ENCODE peak calls at places on chromosomes 3 and 15, in six cellular contexts. One of them, this sample, is unnamed.

GRCh38 chr3:126883241-126883640 is 99.7 kb upstream of the PLXNA1 start:
- DNase-seq in fibroblast of lung: peak; percentile 29
- DNase-seq in tibial artery: no peak
- DNase-seq in fibroblast of pulmonary artery: peak; percentile 50
- DNase-seq in astrocyte of the spinal cord: no peak
- DNase-seq in CD8-positive, alpha-beta T cell: no peak
- DNase-seq in this sample: peak; percentile 39

GRCh38 chr15:55823191-55823670 is 80.3 kb upstream of the PRTG start:
- DNase-seq in fibroblast of lung: peak; percentile 95
- DNase-seq in tibial artery: no peak
- DNase-seq in fibroblast of pulmonary artery: peak; percentile 81
- DNase-seq in astrocyte of the spinal cord: peak; percentile 90
- DNase-seq in CD8-positive, alpha-beta T cell: no peak
- DNase-seq in this sample: peak; percentile 93

GRCh38 chr3:146390006-146390772 is 79.2 kb downstream of the PLSCR2 start:
- DNase-seq in fibroblast of lung: peak; percentile 66
- DNase-seq in tibial artery: no peak
- DNase-seq in fibroblast of pulmonary artery: peak; percentile 56
- DNase-seq in astrocyte of the spinal cord: peak; percentile 12
- DNase-seq in CD8-positive, alpha-beta T cell: no peak
- DNase-seq in this sample: peak; percentile 73

GRCh38 chr3:135231646-135232625 is 436.9 kb downstream of the EPHB1 start:
- DNase-seq in fibroblast of lung: no peak
- DNase-seq in tibial artery: no peak
- DNase-seq in fibroblast of pulmonary artery: no peak
- DNase-seq in astrocyte of the spinal cord: no peak
- DNase-seq in CD8-positive, alpha-beta T cell: no peak
- DNase-seq in this sample: no peak

GRCh38 chr15:38564557-38565286 is at the start of gene RASGRP1:
- DNase-seq in fibroblast of lung: peak; percentile 61
- DNase-seq in tibial artery: peak; percentile 65
- DNase-seq in fibroblast of pulmonary artery: peak; percentile 36
- DNase-seq in astrocyte of the spinal cord: peak; percentile 41
- DNase-seq in CD8-positive, alpha-beta T cell: peak; percentile 72
- DNase-seq in this sample: peak; percentile 10

GRCh38 chr3:44661189-44661588 is 12.7 kb downstream of the ZNF35 start:
- DNase-seq in fibroblast of lung: no peak
- DNase-seq in tibial artery: no peak
- DNase-seq in fibroblast of pulmonary artery: no peak
- DNase-seq in astrocyte of the spinal cord: no peak
- DNase-seq in CD8-positive, alpha-beta T cell: no peak
- DNase-seq in this sample: no peak

GRCh38 chr3:191236635-191237034 is 37.6 kb downstream of the OSTN start:
- DNase-seq in fibroblast of lung: peak; percentile 60
- DNase-seq in tibial artery: no peak
- DNase-seq in fibroblast of pulmonary artery: peak; percentile 33
- DNase-seq in astrocyte of the spinal cord: peak; percentile 25
- DNase-seq in CD8-positive, alpha-beta T cell: no peak
- DNase-seq in this sample: peak; percentile 60

GRCh38 chr15:68106656-68107055 is 52.5 kb downstream of the PIAS1 start:
- DNase-seq in fibroblast of lung: peak; percentile 76
- DNase-seq in tibial artery: no peak
- DNase-seq in fibroblast of pulmonary artery: peak; percentile 32
- DNase-seq in astrocyte of the spinal cord: peak; percentile 54
- DNase-seq in CD8-positive, alpha-beta T cell: no peak
- DNase-seq in this sample: peak; percentile 40

GRCh38 chr15:90545095-90545494 is 15.4 kb downstream of the CRTC3 start:
- DNase-seq in fibroblast of lung: no peak
- DNase-seq in tibial artery: no peak
- DNase-seq in fibroblast of pulmonary artery: no peak
- DNase-seq in astrocyte of the spinal cord: no peak
- DNase-seq in CD8-positive, alpha-beta T cell: no peak
- DNase-seq in this sample: no peak

GRCh38 chr3:23665741-23666140 is 140.0 kb upstream of the UBE2E1 start:
- DNase-seq in fibroblast of lung: no peak
- DNase-seq in tibial artery: no peak
- DNase-seq in fibroblast of pulmonary artery: no peak
- DNase-seq in astrocyte of the spinal cord: peak; percentile 33
- DNase-seq in CD8-positive, alpha-beta T cell: no peak
- DNase-seq in this sample: no peak

GRCh38 chr3:63413523-63413922 is 135.4 kb downstream of the SYNPR start:
- DNase-seq in fibroblast of lung: peak; percentile 13
- DNase-seq in tibial artery: no peak
- DNase-seq in fibroblast of pulmonary artery: no peak
- DNase-seq in astrocyte of the spinal cord: no peak
- DNase-seq in CD8-positive, alpha-beta T cell: no peak
- DNase-seq in this sample: peak; percentile 40

GRCh38 chr15:59296181-59296617 is 76.5 kb downstream of the MYO1E start:
- DNase-seq in fibroblast of lung: peak; percentile 94
- DNase-seq in tibial artery: no peak
- DNase-seq in fibroblast of pulmonary artery: peak; percentile 88
- DNase-seq in astrocyte of the spinal cord: peak; percentile 94
- DNase-seq in CD8-positive, alpha-beta T cell: no peak
- DNase-seq in this sample: peak; percentile 78

GRCh38 chr15:42511010-42511396 is 15.6 kb downstream of the SNAP23 start:
- DNase-seq in fibroblast of lung: peak; percentile 82
- DNase-seq in tibial artery: no peak
- DNase-seq in fibroblast of pulmonary artery: peak; percentile 90
- DNase-seq in astrocyte of the spinal cord: peak; percentile 50
- DNase-seq in CD8-positive, alpha-beta T cell: no peak
- DNase-seq in this sample: peak; percentile 89

GRCh38 chr3:113485161-113485609 is 29.8 kb downstream of the SPICE1 start:
- DNase-seq in fibroblast of lung: no peak
- DNase-seq in tibial artery: no peak
- DNase-seq in fibroblast of pulmonary artery: no peak
- DNase-seq in astrocyte of the spinal cord: no peak
- DNase-seq in CD8-positive, alpha-beta T cell: peak; percentile 12
- DNase-seq in this sample: no peak

GRCh38 chr3:123068227-123069020 is 1.6 kb downstream of the PDIA5 start:
- DNase-seq in fibroblast of lung: no peak
- DNase-seq in tibial artery: no peak
- DNase-seq in fibroblast of pulmonary artery: no peak
- DNase-seq in astrocyte of the spinal cord: no peak
- DNase-seq in CD8-positive, alpha-beta T cell: no peak
- DNase-seq in this sample: peak; percentile 29

GRCh38 chr3:24686764-24687163 is 192.1 kb upstream of the THRB start:
- DNase-seq in fibroblast of lung: peak; percentile 91
- DNase-seq in tibial artery: no peak
- DNase-seq in fibroblast of pulmonary artery: peak; percentile 37
- DNase-seq in astrocyte of the spinal cord: peak; percentile 83
- DNase-seq in CD8-positive, alpha-beta T cell: no peak
- DNase-seq in this sample: peak; percentile 63

GRCh38 chr3:95721938-95722337 is 1092.5 kb upstream of the EPHA6 start:
- DNase-seq in fibroblast of lung: no peak
- DNase-seq in tibial artery: no peak
- DNase-seq in fibroblast of pulmonary artery: no peak
- DNase-seq in astrocyte of the spinal cord: no peak
- DNase-seq in CD8-positive, alpha-beta T cell: no peak
- DNase-seq in this sample: peak; percentile 18

GRCh38 chr15:25738171-25738792 is 124.8 kb downstream of the ATP10A start:
- DNase-seq in fibroblast of lung: peak; percentile 13
- DNase-seq in tibial artery: no peak
- DNase-seq in fibroblast of pulmonary artery: no peak
- DNase-seq in astrocyte of the spinal cord: no peak
- DNase-seq in CD8-positive, alpha-beta T cell: no peak
- DNase-seq in this sample: peak; percentile 36

GRCh38 chr15:61750271-61751084 is 309.8 kb downstream of the VPS13C start:
- DNase-seq in fibroblast of lung: no peak
- DNase-seq in tibial artery: no peak
- DNase-seq in fibroblast of pulmonary artery: no peak
- DNase-seq in astrocyte of the spinal cord: no peak
- DNase-seq in CD8-positive, alpha-beta T cell: no peak
- DNase-seq in this sample: no peak

GRCh38 chr3:86554346-86554745 is 436.6 kb downstream of the VGLL3 start:
- DNase-seq in fibroblast of lung: no peak
- DNase-seq in tibial artery: no peak
- DNase-seq in fibroblast of pulmonary artery: no peak
- DNase-seq in astrocyte of the spinal cord: no peak
- DNase-seq in CD8-positive, alpha-beta T cell: no peak
- DNase-seq in this sample: no peak

GRCh38 chr3:9955067-9955502 is 2.9 kb upstream of the PRRT3 start:
- DNase-seq in fibroblast of lung: peak; percentile 33
- DNase-seq in tibial artery: no peak
- DNase-seq in fibroblast of pulmonary artery: peak; percentile 31
- DNase-seq in astrocyte of the spinal cord: no peak
- DNase-seq in CD8-positive, alpha-beta T cell: no peak
- DNase-seq in this sample: peak; percentile 59

GRCh38 chr15:82262422-82263026 is at the start of the genes EFL1 and SAXO2:
- DNase-seq in fibroblast of lung: peak; percentile 86
- DNase-seq in tibial artery: peak; percentile 94
- DNase-seq in fibroblast of pulmonary artery: peak; percentile 86
- DNase-seq in astrocyte of the spinal cord: peak; percentile 80
- DNase-seq in CD8-positive, alpha-beta T cell: peak; percentile 76
- DNase-seq in this sample: peak; percentile 65

GRCh38 chr15:45429974-45430792 is 51.8 kb upstream of the GATM start:
- DNase-seq in fibroblast of lung: peak; percentile 28
- DNase-seq in tibial artery: no peak
- DNase-seq in fibroblast of pulmonary artery: peak; percentile 55
- DNase-seq in astrocyte of the spinal cord: peak; percentile 60
- DNase-seq in CD8-positive, alpha-beta T cell: peak; percentile 72
- DNase-seq in this sample: peak; percentile 51

GRCh38 chr15:45919806-45920205 is 285.0 kb downstream of the SQOR start:
- DNase-seq in fibroblast of lung: peak; percentile 72
- DNase-seq in tibial artery: no peak
- DNase-seq in fibroblast of pulmonary artery: peak; percentile 89
- DNase-seq in astrocyte of the spinal cord: peak; percentile 81
- DNase-seq in CD8-positive, alpha-beta T cell: no peak
- DNase-seq in this sample: no peak

GRCh38 chr3:117863146-117863545 is 1153.6 kb downstream of the TUSC7 start:
- DNase-seq in fibroblast of lung: no peak
- DNase-seq in tibial artery: no peak
- DNase-seq in fibroblast of pulmonary artery: no peak
- DNase-seq in astrocyte of the spinal cord: no peak
- DNase-seq in CD8-positive, alpha-beta T cell: no peak
- DNase-seq in this sample: no peak

GRCh38 chr3:38114052-38114874 is 22.7 kb downstream of the ACAA1 start:
- DNase-seq in fibroblast of lung: no peak
- DNase-seq in tibial artery: peak; percentile 61
- DNase-seq in fibroblast of pulmonary artery: no peak
- DNase-seq in astrocyte of the spinal cord: no peak
- DNase-seq in CD8-positive, alpha-beta T cell: no peak
- DNase-seq in this sample: no peak

GRCh38 chr3:152197451-152197850 is 71.3 kb upstream of the MBNL1 start:
- DNase-seq in fibroblast of lung: peak; percentile 45
- DNase-seq in tibial artery: no peak
- DNase-seq in fibroblast of pulmonary artery: no peak
- DNase-seq in astrocyte of the spinal cord: no peak
- DNase-seq in CD8-positive, alpha-beta T cell: no peak
- DNase-seq in this sample: peak; percentile 66

GRCh38 chr15:29612096-29612495 is 210.2 kb downstream of the TJP1 start:
- DNase-seq in fibroblast of lung: peak; percentile 88
- DNase-seq in tibial artery: no peak
- DNase-seq in fibroblast of pulmonary artery: peak; percentile 98
- DNase-seq in astrocyte of the spinal cord: peak; percentile 90
- DNase-seq in CD8-positive, alpha-beta T cell: no peak
- DNase-seq in this sample: peak; percentile 95

GRCh38 chr3:134748698-134749097 is 46.4 kb upstream of the EPHB1 start:
- DNase-seq in fibroblast of lung: no peak
- DNase-seq in tibial artery: no peak
- DNase-seq in fibroblast of pulmonary artery: no peak
- DNase-seq in astrocyte of the spinal cord: no peak
- DNase-seq in CD8-positive, alpha-beta T cell: no peak
- DNase-seq in this sample: no peak

GRCh38 chr3:138974467-138974866 is 27.4 kb downstream of the FOXL2NB start:
- DNase-seq in fibroblast of lung: peak; percentile 5
- DNase-seq in tibial artery: no peak
- DNase-seq in fibroblast of pulmonary artery: peak; percentile 46
- DNase-seq in astrocyte of the spinal cord: peak; percentile 2
- DNase-seq in CD8-positive, alpha-beta T cell: no peak
- DNase-seq in this sample: peak; percentile 22

GRCh38 chr3:119579366-119580147 is at the start of gene ADPRH:
- DNase-seq in fibroblast of lung: peak; percentile 75
- DNase-seq in tibial artery: peak; percentile 86
- DNase-seq in fibroblast of pulmonary artery: peak; percentile 62
- DNase-seq in astrocyte of the spinal cord: peak; percentile 74
- DNase-seq in CD8-positive, alpha-beta T cell: no peak
- DNase-seq in this sample: peak; percentile 52

GRCh38 chr3:157755254-157755653 is 252.0 kb upstream of the VEPH1 start:
- DNase-seq in fibroblast of lung: no peak
- DNase-seq in tibial artery: no peak
- DNase-seq in fibroblast of pulmonary artery: peak; percentile 3
- DNase-seq in astrocyte of the spinal cord: no peak
- DNase-seq in CD8-positive, alpha-beta T cell: no peak
- DNase-seq in this sample: peak; percentile 4
- TF ChIP-seq CTCF in fibroblast of lung: peak; percentile 27
- TF ChIP-seq CTCF in tibial artery: no peak
- TF ChIP-seq CTCF in fibroblast of pulmonary artery: peak; percentile 24
- TF ChIP-seq CTCF in astrocyte of the spinal cord: peak; percentile 24
- TF ChIP-seq CTCF in CD8-positive, alpha-beta T cell: no peak
- TF ChIP-seq CTCF in this sample: peak; percentile 38

DNA sequence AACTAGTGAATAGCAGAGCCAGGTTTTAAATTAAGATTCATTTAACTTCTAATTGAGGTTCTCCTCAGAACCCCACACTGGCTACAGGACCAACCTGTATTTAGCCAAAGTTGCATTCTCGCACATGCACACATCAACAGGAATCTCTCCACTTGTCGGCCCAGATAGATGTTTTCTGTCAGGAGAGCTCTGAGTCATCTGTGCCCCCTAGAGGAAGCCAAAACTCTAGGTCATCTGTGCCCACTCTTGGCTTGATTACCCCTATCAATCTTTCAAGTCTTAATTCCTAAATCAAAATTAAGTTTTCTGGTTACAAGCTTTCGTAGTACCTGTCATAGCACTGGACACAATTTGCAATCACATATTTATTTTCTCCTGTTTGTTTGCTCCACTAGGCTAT is 104.9 kb upstream of the EOMES start:
- DNase-seq in fibroblast of lung: no peak
- DNase-seq in tibial artery: no peak
- DNase-seq in fibroblast of pulmonary artery: no peak
- DNase-seq in astrocyte of the spinal cord: no peak
- DNase-seq in CD8-positive, alpha-beta T cell: no peak
- DNase-seq in this sample: no peak
- H3K4me3 ChIP-seq in fibroblast of lung: no peak overlapping the region
- H3K4me3 ChIP-seq in tibial artery: no peak overlapping the region
- H3K4me3 ChIP-seq in fibroblast of pulmonary artery: no peak overlapping the region
- H3K4me3 ChIP-seq in astrocyte of the spinal cord: no peak overlapping the region
- H3K4me3 ChIP-seq in CD8-positive, alpha-beta T cell: no peak overlapping the region
- H3K4me3 ChIP-seq in this sample: no peak overlapping the region

GRCh38 chr3:93867425-93867824 is 106.3 kb downstream of the PROS1 start:
- DNase-seq in fibroblast of lung: no peak
- DNase-seq in tibial artery: no peak
- DNase-seq in fibroblast of pulmonary artery: no peak
- DNase-seq in astrocyte of the spinal cord: no peak
- DNase-seq in CD8-positive, alpha-beta T cell: no peak
- DNase-seq in this sample: no peak
- TF ChIP-seq CTCF in fibroblast of lung: no peak
- TF ChIP-seq CTCF in tibial artery: no peak
- TF ChIP-seq CTCF in fibroblast of pulmonary artery: no peak
- TF ChIP-seq CTCF in astrocyte of the spinal cord: no peak
- TF ChIP-seq CTCF in CD8-positive, alpha-beta T cell: no peak
- TF ChIP-seq CTCF in this sample: no peak

GRCh38 chr3:46078712-46079400 is 51.6 kb upstream of the XCR1 start:
- DNase-seq in fibroblast of lung: peak; percentile 81
- DNase-seq in tibial artery: peak; percentile 91
- DNase-seq in fibroblast of pulmonary artery: peak; percentile 96
- DNase-seq in astrocyte of the spinal cord: peak; percentile 93
- DNase-seq in CD8-positive, alpha-beta T cell: peak; percentile 78
- DNase-seq in this sample: peak; percentile 97
- H3K4me3 ChIP-seq in fibroblast of lung: no peak overlapping the region
- H3K4me3 ChIP-seq in tibial artery: no peak overlapping the region
- H3K4me3 ChIP-seq in fibroblast of pulmonary artery: no peak overlapping the region
- H3K4me3 ChIP-seq in astrocyte of the spinal cord: no peak overlapping the region
- H3K4me3 ChIP-seq in CD8-positive, alpha-beta T cell: no peak overlapping the region
- H3K4me3 ChIP-seq in this sample: no peak overlapping the region